ENCODE peak calls at places on chromosome 10, in four cellular contexts. A is endothelial cell, E is nephron progenitor cell, M is heart right ventricle. Z is an unnamed sample.

GRCh38 chr10:110311357-110311949 is 6.7 kb upstream of the SMNDC1 start:
- DNase-seq in A (peak; percentile 46), E (peak; percentile 66), M (peak; percentile 17), Z (peak; percentile 56)

GRCh38 chr10:49738616-49739360 is 23.3 kb downstream of the OGDHL start:
- DNase-seq in A (no peak), E (no peak), M (no peak), Z (no peak)

GRCh38 chr10:47363781-47364180 is 15.6 kb downstream of the RBP3 start:
- DNase-seq in A (no peak), E (no peak), M (no peak), Z (no peak)

GRCh38 chr10:6597478-6597877 is 17.4 kb upstream of the PRKCQ start:
- DNase-seq in A (no peak), E (no peak), M (no peak), Z (no peak)

GRCh38 chr10:132133005-132133404 is 53.7 kb upstream of the DPYSL4 start:
- DNase-seq in A (no peak), E (no peak), M (no peak), Z (no peak)

GRCh38 chr10:127161482-127161881 is 34.9 kb downstream of the INSYN2A start:
- DNase-seq in A (no peak), E (no peak), M (no peak), Z (no peak)

GRCh38 chr10:124447741-124448466 is 1.9 kb downstream of the NKX1-2 start:
- DNase-seq in A (no peak), E (peak; percentile 44), M (no peak), Z (no peak)

GRCh38 chr10:127937915-127938440 is 31.1 kb downstream of the PTPRE start:
- DNase-seq in A (no peak), E (no peak), M (no peak), Z (no peak)

GRCh38 chr10:78576276-78576675 is 492.5 kb upstream of the ZMIZ1 start:
- DNase-seq in A (no peak), E (no peak), M (peak; percentile 35), Z (no peak)

GRCh38 chr10:110076559-110077318 is 69.0 kb downstream of the ADD3 start:
- DNase-seq in A (no peak), E (no peak), M (no peak), Z (peak; percentile 41)

GRCh38 chr10:61452655-61453641 is at the start of gene TMEM26:
- DNase-seq in A (peak; percentile 29), E (peak; percentile 62), M (peak; percentile 38), Z (peak; percentile 5)

GRCh38 chr10:100759331-100759730 is 13.9 kb downstream of the PAX2 start:
- DNase-seq in A (no peak), E (no peak), M (no peak), Z (no peak)

GRCh38 chr10:69425513-69426298 is 9.0 kb upstream of the TACR2 start:
- DNase-seq in A (no peak), E (no peak), M (no peak), Z (no peak)

GRCh38 chr10:16756561-16757221 is 60.5 kb downstream of the RSU1 start:
- DNase-seq in A (no peak), E (no peak), M (no peak), Z (no peak)

GRCh38 chr10:44510716-44511115 is 125.8 kb upstream of the CXCL12 start:
- DNase-seq in A (no peak), E (no peak), M (no peak), Z (no peak)

GRCh38 chr10:95350212-95350829 is 59.5 kb upstream of the PDLIM1 start:
- DNase-seq in A (no peak), E (no peak), M (no peak), Z (no peak)

GRCh38 chr10:84523509-84523908 is 195.1 kb downstream of the CCSER2 start:
- DNase-seq in A (no peak), E (peak; percentile 25), M (no peak), Z (no peak)

GRCh38 chr10:71970331-71970730 is 6.1 kb downstream of the CHST3 start:
- DNase-seq in A (peak; percentile 53), E (peak; percentile 49), M (no peak), Z (no peak)
- TF ChIP-seq CTCF in A (no peak), E (no peak), M (no peak), Z (no peak)

GRCh38 chr10:71033396-71033980 is 145.1 kb upstream of the PCBD1 start:
- DNase-seq in A (no peak), E (no peak), M (no peak), Z (no peak)
- TF ChIP-seq CTCF in A (peak; percentile 50), E (peak; percentile 32), M (no peak), Z (no peak)

GRCh38 chr10:25222085-25222660 is 47.4 kb downstream of the GPR158 start:
- DNase-seq in A (no peak), E (no peak), M (no peak), Z (no peak)

GRCh38 chr10:25232229-25232628 is 57.4 kb downstream of the GPR158 start:
- DNase-seq in A (no peak), E (no peak), M (no peak), Z (no peak)

GRCh38 chr10:25231751-25232150 is 57.0 kb downstream of the GPR158 start:
- DNase-seq in A (no peak), E (no peak), M (no peak), Z (no peak)

DNA sequence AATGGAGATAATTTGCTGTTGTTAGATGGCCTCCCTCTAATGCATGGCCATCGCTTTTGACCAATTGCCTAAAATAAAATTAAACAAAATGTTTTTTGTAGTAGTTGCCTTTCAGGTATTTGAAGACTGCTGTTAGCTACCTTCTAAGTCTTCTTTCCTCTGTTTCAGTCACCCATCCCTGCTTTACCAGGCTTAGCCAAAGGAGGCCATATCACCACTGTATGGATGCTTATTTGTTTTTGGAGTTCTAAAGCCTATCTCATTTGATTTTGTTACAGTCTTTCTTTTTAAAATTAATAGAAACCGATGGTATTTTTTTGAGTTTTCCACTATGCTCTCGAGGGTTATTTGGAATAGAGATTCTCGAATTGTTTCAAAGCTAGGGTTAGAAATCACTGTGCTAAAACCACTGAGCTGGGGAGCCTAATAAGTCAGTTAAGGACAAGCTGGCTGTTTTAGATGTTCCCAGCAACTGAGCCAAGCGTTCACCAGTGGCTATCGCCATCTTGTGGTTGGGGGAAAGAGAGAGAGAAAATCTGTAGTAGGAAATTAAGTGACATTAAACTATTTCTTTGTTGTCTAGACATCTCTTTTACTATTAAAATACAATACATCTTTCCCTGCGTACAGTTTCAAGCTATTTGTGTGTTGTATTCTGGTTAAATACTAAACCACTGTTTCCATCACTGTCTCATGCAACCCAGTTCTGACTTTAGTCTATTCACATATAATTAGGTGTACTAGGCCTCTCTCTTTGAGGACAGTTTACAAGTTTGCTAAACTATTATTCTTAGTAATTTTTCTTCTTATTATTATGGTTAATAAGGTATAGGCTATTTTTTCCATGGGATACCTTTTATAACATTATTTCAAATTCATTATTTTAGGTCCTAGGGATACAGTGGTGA is 52.2 kb downstream of the GPR158 start:
- DNase-seq in A (peak; percentile 52), E (peak; percentile 43), M (peak; percentile 13), Z (peak; percentile 22)
- TF ChIP-seq CTCF in A (peak; percentile 55), E (peak; percentile 78), M (peak; percentile 45), Z (peak; percentile 59)

GRCh38 chr10:118991326-118991725 is 38.2 kb upstream of the NANOS1 start:
- DNase-seq in A (no peak), E (no peak), M (no peak), Z (no peak)
- TF ChIP-seq CTCF in A (no peak), E (no peak), M (no peak), Z (no peak)

GRCh38 chr10:24756283-24756682 is 32.6 kb upstream of the ARHGAP21 start:
- DNase-seq in A (no peak), E (no peak), M (no peak), Z (no peak)
- TF ChIP-seq CTCF in A (no peak), E (no peak), M (no peak), Z (no peak)

GRCh38 chr10:34956756-34957155 is 133.4 kb downstream of the CUL2 start:
- DNase-seq in A (no peak), E (no peak), M (no peak), Z (no peak)
- TF ChIP-seq CTCF in A (no peak), E (no peak), M (no peak), Z (no peak)